ENCODE peak calls at places on chromosomes 12 and 14, in four cellular contexts. O is epithelial cell of prostate; A is GM03348; I is stimulated activated CD8-positive, alpha-beta memory T cell treated with anti-CD3 and anti-CD28 coated beads, Interleukin-15, amount 100 ng/mL, for 48 hours. N is an unnamed sample.
A peak's percentile ranks its signal among the peaks of the same experiment; 100 is the strongest.

GRCh38 chr12:1801285-1801975 is 18.9 kb upstream of the LRTM2 start:
- DNase-seq in O (no peak), A (no peak), I (no peak), N (peak; percentile 47)

GRCh38 chr14:59897757-59898383 is 22.1 kb upstream of the LRRC9 start:
- DNase-seq in O (no peak), A (no peak), I (no peak), N (no peak)

GRCh38 chr14:88321692-88322504 is 1.2 kb downstream of the KCNK10 start:
- DNase-seq in O (no peak), A (peak; percentile 8), I (no peak), N (no peak)

GRCh38 chr14:63045234-63045611 is at the start of gene KCNH5:
- DNase-seq in O (no peak), A (peak; percentile 85), I (peak; percentile 7), N (peak; percentile 53)

GRCh38 chr14:101248056-101248725 is 313.1 kb upstream of the DIO3 start:
- DNase-seq in O (no peak), A (no peak), I (no peak), N (peak; percentile 31)

GRCh38 chr14:35390577-35391387 is 13.8 kb downstream of the NFKBIA start:
- DNase-seq in O (no peak), A (no peak), I (no peak), N (no peak)

GRCh38 chr12:11916113-11916512 is 154.6 kb upstream of the BCL2L14 start:
- DNase-seq in O (no peak), A (no peak), I (no peak), N (no peak)

GRCh38 chr12:3119745-3120660 is 42.8 kb downstream of the TSPAN9 start:
- DNase-seq in O (no peak), A (peak; percentile 68), I (no peak), N (no peak)

GRCh38 chr12:54239568-54239967 is 40.4 kb downstream of the CBX5 start:
- DNase-seq in O (no peak), A (no peak), I (no peak), N (no peak)

GRCh38 chr14:33134975-33135374 is 196.3 kb downstream of the NPAS3 start:
- DNase-seq in O (no peak), A (no peak), I (no peak), N (no peak)

GRCh38 chr12:114401346-114402320 is 4.3 kb downstream of the TBX5 start:
- DNase-seq in O (no peak), A (no peak), I (no peak), N (no peak)

GRCh38 chr14:21721504-21721903 is 47.9 kb upstream of the OR4E1 start:
- DNase-seq in O (no peak), A (no peak), I (no peak), N (no peak)

GRCh38 chr14:97039717-97040363 is 242.7 kb downstream of the VRK1 start:
- DNase-seq in O (no peak), A (no peak), I (no peak), N (no peak)

GRCh38 chr14:22928237-22929103 is 706 bp downstream of the PRMT5 start:
- DNase-seq in O (no peak), A (no peak), I (no peak), N (no peak)

GRCh38 chr12:92295523-92295922 is 149.9 kb upstream of the BTG1 start:
- DNase-seq in O (no peak), A (peak; percentile 61), I (no peak), N (no peak)

GRCh38 chr12:51421266-51421884 is 3.3 kb upstream of the SLC4A8 start:
- DNase-seq in O (no peak), A (peak; percentile 83), I (peak; percentile 9), N (no peak)

GRCh38 chr14:21091784-21092146 is 6.7 kb downstream of the ZNF219 start:
- DNase-seq in O (no peak), A (peak; percentile 10), I (no peak), N (no peak)

GRCh38 chr12:47071241-47071852 is 8.1 kb upstream of the PCED1B start:
- DNase-seq in O (no peak), A (no peak), I (no peak), N (no peak)

GRCh38 chr14:55240526-55241178 is 30.6 kb upstream of the FBXO34 start:
- DNase-seq in O (no peak), A (no peak), I (no peak), N (no peak)

GRCh38 chr12:981176-981828 is 9.7 kb upstream of the ERC1 start:
- DNase-seq in O (peak; percentile 34), A (no peak), I (no peak), N (no peak)

GRCh38 chr12:131856366-131857097 is 28.3 kb downstream of the MMP17 start:
- DNase-seq in O (no peak), A (no peak), I (no peak), N (no peak)

GRCh38 chr12:85363382-85364190 is 83.6 kb downstream of the ALX1 start:
- DNase-seq in O (no peak), A (no peak), I (no peak), N (no peak)